ENCODE peak calls at places on chromosomes 3 and 15, in ten cellular contexts. N is K562, O is A549, R is ovary, C is sigmoid colon, A is upper lobe of left lung, G is stomach, D is tibial nerve, E is GM12878, P is esophagus muscularis mucosa. W is an unnamed sample.

GRCh38 chr3:64909757-64910475 is 222.1 kb upstream of the ADAMTS9 start:
- DNase-seq in N (no peak), O (no peak), R (no peak), C (no peak), A (no peak), G (no peak), D (no peak), E (no peak), P (no peak), W (no peak)

GRCh38 chr3:144415492-144415891 is 443.9 kb downstream of the DIPK2A start:
- DNase-seq in N (no peak), O (no peak), R (no peak), C (no peak), A (no peak), G (no peak), D (no peak), E (no peak), P (no peak), W (no peak)

GRCh38 chr15:29268706-29269484 is 727 bp downstream of the NSMCE3 start:
- DNase-seq in N (peak; percentile 47), O (peak; percentile 53), R (no peak), C (peak; percentile 80), A (peak; percentile 27), G (no peak), D (peak; percentile 33), E (peak; percentile 7), P (no peak), W (peak; percentile 47)

GRCh38 chr15:67126551-67127333 is 61.3 kb downstream of the SMAD3 start:
- DNase-seq in N (no peak), O (no peak), R (no peak), C (no peak), A (peak; percentile 15), G (no peak), D (no peak), E (no peak), P (no peak), W (no peak)

GRCh38 chr3:150145659-150146058 is 175.0 kb upstream of the PFN2 start:
- DNase-seq in N (no peak), O (no peak), R (no peak), C (peak; percentile 67), A (no peak), G (no peak), D (no peak), E (no peak), P (peak; percentile 64), W (no peak)

GRCh38 chr15:42549052-42549491 is 434 bp downstream of the HAUS2 start:
- DNase-seq in N (peak; percentile 65), O (peak; percentile 35), R (no peak), C (no peak), A (peak; percentile 23), G (no peak), D (peak; percentile 51), E (no peak), P (no peak), W (peak; percentile 16)

GRCh38 chr15:63436872-63437375 is 55.3 kb upstream of the CA12 start:
- DNase-seq in N (peak; percentile 90), O (peak; percentile 75), R (peak; percentile 80), C (peak; percentile 93), A (peak; percentile 81), G (peak; percentile 86), D (peak; percentile 83), E (no peak), P (peak; percentile 93), W (peak; percentile 76)

GRCh38 chr3:159200176-159200575 is 398.3 kb downstream of the MFSD1 start:
- DNase-seq in N (no peak), O (no peak), R (no peak), C (no peak), A (no peak), G (no peak), D (no peak), E (no peak), P (no peak), W (no peak)

DNA sequence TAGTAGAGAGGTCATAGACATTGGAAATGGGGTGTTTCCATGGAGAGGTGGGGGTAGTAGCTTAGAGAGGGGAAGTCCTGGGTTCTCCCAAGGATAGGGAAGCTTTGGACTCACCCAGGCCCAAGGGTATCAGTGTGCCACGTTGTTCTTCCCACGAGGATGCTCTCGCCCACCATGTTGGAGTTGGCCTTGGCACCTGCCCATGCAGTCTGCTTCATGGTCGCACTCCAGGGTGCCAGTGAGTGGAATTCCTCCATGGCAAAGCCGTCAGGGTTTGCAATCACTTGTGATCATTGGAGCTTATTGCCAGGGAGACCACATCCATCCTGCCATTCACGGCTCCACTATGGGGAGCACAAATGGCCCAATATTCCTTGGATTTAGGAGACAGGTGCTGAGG is 60.6 kb downstream of the GRIP2 start:
- DNase-seq in N (no peak), O (no peak), R (no peak), C (no peak), A (no peak), G (no peak), D (no peak), E (no peak), P (no peak), W (no peak)
- TF ChIP-seq EP300 in N (no peak), O (no peak), R (no peak), C (no peak), A (no peak), G (no peak), D (no peak), E (no peak), P (no peak), W (no peak)

GRCh38 chr3:48997714-48998637 is 7.9 kb downstream of the P4HTM start:
- DNase-seq in N (no peak), O (no peak), R (peak; percentile 26), C (no peak), A (no peak), G (no peak), D (no peak), E (no peak), P (no peak), W (no peak)

GRCh38 chr3:48993834-48994233 is 3.8 kb downstream of the P4HTM start:
- DNase-seq in N (no peak), O (no peak), R (no peak), C (no peak), A (no peak), G (no peak), D (no peak), E (no peak), P (no peak), W (no peak)

GRCh38 chr3:48999085-48999858 is 7.9 kb upstream of the WDR6 start:
- DNase-seq in N (no peak), O (no peak), R (no peak), C (no peak), A (no peak), G (no peak), D (no peak), E (no peak), P (no peak), W (no peak)

GRCh38 chr3:48997102-48997637 is 7.1 kb downstream of the P4HTM start:
- DNase-seq in N (no peak), O (no peak), R (peak; percentile 27), C (no peak), A (no peak), G (no peak), D (no peak), E (no peak), P (no peak), W (no peak)

DNA sequence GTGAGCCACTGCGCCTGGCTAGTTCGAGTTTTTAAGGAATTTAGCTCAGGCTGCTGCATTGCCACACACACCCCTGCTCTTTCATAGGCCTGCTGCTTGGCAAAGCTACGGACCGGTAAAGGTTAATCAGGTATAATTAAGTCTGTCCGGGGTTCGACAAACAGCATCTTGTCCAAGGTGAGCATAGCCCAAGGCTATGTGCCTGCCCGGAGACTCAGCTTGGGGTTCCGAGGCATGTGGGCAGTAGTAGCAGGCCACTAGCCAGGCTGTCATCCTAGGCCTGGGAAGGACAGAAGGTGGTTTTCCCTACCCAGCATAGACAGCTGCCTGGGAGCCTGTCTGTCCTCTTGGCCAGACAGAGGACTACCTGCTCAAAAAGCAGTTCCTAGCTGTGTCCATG is 6.6 kb downstream of the P4HTM start:
- DNase-seq in N (no peak), O (no peak), R (no peak), C (no peak), A (no peak), G (no peak), D (no peak), E (no peak), P (no peak), W (no peak)
- H3K27ac ChIP-seq in N (no peak overlapping the region), O (no peak overlapping the region), R (no peak overlapping the region), C (no peak overlapping the region), A (no peak overlapping the region), G (no peak overlapping the region), D (no peak overlapping the region), E (no peak overlapping the region), P (no peak overlapping the region), W (no peak overlapping the region)

GRCh38 chr3:50204804-50205718 is at the start of gene SLC38A3:
- DNase-seq in N (no peak), O (no peak), R (peak; percentile 69), C (no peak), A (no peak), G (peak; percentile 39), D (no peak), E (no peak), P (no peak), W (no peak)
- TF ChIP-seq POLR2A in N (no peak), O (no peak), R (peak; percentile 24), C (no peak), A (no peak), G (no peak), D (no peak), E (no peak), P (no peak), W (no peak)

GRCh38 chr3:11437506-11437905 is 165.3 kb downstream of the ATG7 start:
- DNase-seq in N (peak; percentile 17), O (no peak), R (no peak), C (no peak), A (no peak), G (no peak), D (no peak), E (no peak), P (no peak), W (no peak)

GRCh38 chr3:11436775-11437174 is 164.6 kb downstream of the ATG7 start:
- DNase-seq in N (no peak), O (no peak), R (no peak), C (no peak), A (no peak), G (no peak), D (no peak), E (no peak), P (no peak), W (no peak)

GRCh38 chr3:11434697-11435096 is 162.5 kb downstream of the ATG7 start:
- DNase-seq in N (no peak), O (no peak), R (no peak), C (no peak), A (no peak), G (no peak), D (no peak), E (no peak), P (no peak), W (no peak)

GRCh38 chr3:11434017-11434526 is 161.9 kb downstream of the ATG7 start:
- DNase-seq in N (no peak), O (no peak), R (peak; percentile 53), C (peak; percentile 80), A (peak; percentile 23), G (no peak), D (peak; percentile 59), E (no peak), P (no peak), W (peak; percentile 15)

DNA sequence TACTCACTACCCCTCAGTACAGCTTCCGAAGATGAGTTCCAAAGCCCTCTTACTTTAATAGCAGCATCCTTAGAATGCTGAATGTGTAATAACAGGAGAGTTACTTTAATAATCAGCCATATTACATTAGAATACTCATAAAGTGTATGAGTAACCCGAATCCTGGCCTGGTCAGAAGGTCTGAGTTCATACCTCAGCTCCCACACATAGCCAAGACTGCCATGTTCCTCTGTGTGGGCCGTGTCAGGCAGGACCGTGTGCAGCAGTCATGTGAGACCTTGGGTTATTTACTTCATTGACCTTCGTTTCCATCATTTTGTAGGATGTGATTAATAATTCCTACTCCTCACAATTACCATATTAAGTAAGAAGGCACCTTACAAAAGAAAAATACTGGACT is 163.2 kb downstream of the ATG7 start:
- DNase-seq in N (no peak), O (no peak), R (no peak), C (no peak), A (no peak), G (no peak), D (no peak), E (no peak), P (no peak), W (no peak)
- TF ChIP-seq EP300 in N (no peak), O (no peak), R (no peak), C (no peak), A (no peak), G (no peak), D (no peak), E (no peak), P (no peak), W (no peak)

W was measured in transverse colon.